ENCODE peak calls at places on chromosomes 6 and 20, in seven cellular contexts. Q is GM12892; L is stimulated activated CD4-positive, alpha-beta T cell treated with anti-CD3 and anti-CD28 coated beads, Interleukin-2, amount 100 ng/mL, for 48 hours; E is endothelial cell; D is RPMI8226; I is NCI-H1092 treated with DMSO at 0.1 percent for 48 hours; X is AG09309. H is an unnamed sample.
A peak's percentile ranks its signal among the peaks of the same experiment; 100 is the strongest.

GRCh38 chr6:107634147-107635057 is 144.5 kb downstream of the SOBP start:
- DNase-seq in Q (peak; percentile 38), L (no peak), E (peak; percentile 39), D (no peak), I (no peak), X (no peak), H (no peak)

GRCh38 chr6:162046324-162046723 is 681.2 kb downstream of the PRKN start:
- DNase-seq in Q (no peak), L (no peak), E (no peak), D (no peak), I (no peak), X (no peak), H (no peak)

GRCh38 chr20:25984933-25985332 is 288.3 kb upstream of the ZNF337 start:
- DNase-seq in Q (no peak), L (peak; percentile 28), E (no peak), D (peak; percentile 15), I (peak; percentile 85), X (no peak), H (no peak)

GRCh38 chr6:155493694-155494143 is 38.1 kb upstream of the NOX3 start:
- DNase-seq in Q (peak; percentile 7), L (no peak), E (no peak), D (no peak), I (no peak), X (peak; percentile 99), H (no peak)

GRCh38 chr6:55047433-55048044 is 126.8 kb upstream of the HCRTR2 start:
- DNase-seq in Q (no peak), L (no peak), E (no peak), D (no peak), I (no peak), X (no peak), H (no peak)

GRCh38 chr20:49482621-49483017 is at the start of gene KCNB1:
- DNase-seq in Q (peak; percentile 36), L (peak; percentile 41), E (peak; percentile 75), D (peak; percentile 21), I (no peak), X (no peak), H (peak; percentile 12)

GRCh38 chr6:80282913-80283554 is 176.6 kb downstream of the BCKDHB start:
- DNase-seq in Q (no peak), L (no peak), E (no peak), D (no peak), I (no peak), X (no peak), H (no peak)

GRCh38 chr6:144415835-144416237 is 130.7 kb downstream of the UTRN start:
- DNase-seq in Q (no peak), L (no peak), E (no peak), D (no peak), I (no peak), X (peak; percentile 24), H (no peak)

GRCh38 chr6:15096894-15097837 is 148.7 kb upstream of the JARID2 start:
- DNase-seq in Q (no peak), L (peak; percentile 3), E (no peak), D (no peak), I (no peak), X (no peak), H (no peak)

GRCh38 chr20:61629361-61630239 is 377.5 kb downstream of the CDH4 start:
- DNase-seq in Q (no peak), L (no peak), E (no peak), D (peak; percentile 72), I (no peak), X (no peak), H (no peak)

GRCh38 chr6:50049829-50050228 is at the start of gene DEFB112:
- DNase-seq in Q (no peak), L (no peak), E (no peak), D (no peak), I (no peak), X (no peak), H (no peak)

GRCh38 chr6:4135665-4136353 is 434 bp upstream of the ECI2 start:
- DNase-seq in Q (peak; percentile 84), L (peak; percentile 92), E (peak; percentile 94), D (peak; percentile 93), I (peak; percentile 61), X (peak; percentile 78), H (peak; percentile 78)

GRCh38 chr6:134003542-134003951 is 48.9 kb downstream of the SLC2A12 start:
- DNase-seq in Q (no peak), L (no peak), E (no peak), D (no peak), I (peak; percentile 92), X (no peak), H (no peak)

GRCh38 chr6:137413482-137413881 is 80.7 kb downstream of the OLIG3 start:
- DNase-seq in Q (no peak), L (no peak), E (no peak), D (no peak), I (no peak), X (no peak), H (no peak)

GRCh38 chr6:7468382-7469081 is 72.9 kb upstream of the DSP start:
- DNase-seq in Q (no peak), L (no peak), E (no peak), D (no peak), I (no peak), X (peak; percentile 33), H (no peak)

GRCh38 chr6:49570474-49571079 is 20.1 kb downstream of the C6orf141 start:
- DNase-seq in Q (no peak), L (no peak), E (no peak), D (no peak), I (no peak), X (no peak), H (no peak)

H was measured in T-helper 17 cell.